ENCODE peak calls at places on chromosomes 2 and 18, in nine cellular contexts. X, I, J, G, Q, O, B, U and F are unnamed samples.

GRCh38 chr2:223545830-223546229 is 56.3 kb downstream of the SCG2 start:
- DNase-seq in X (peak), I (no peak), J (no peak), G (no peak), Q (no peak), O (no peak), B (no peak), U (no peak), F (no peak)

GRCh38 chr2:201194097-201194496 is 11.2 kb downstream of the CASP10 start:
- DNase-seq in X (no peak), I (peak), J (no peak), G (no peak), Q (no peak), O (no peak), B (no peak), U (no peak), F (no peak)

GRCh38 chr2:236569593-236569973 is at the start of gene ACKR3:
- DNase-seq in X (peak), I (peak), J (peak), G (peak), Q (peak), O (peak), B (no peak), U (peak), F (peak)

GRCh38 chr2:204608261-204608660 is 63.0 kb downstream of the PARD3B start:
- DNase-seq in X (no peak), I (no peak), J (peak), G (no peak), Q (no peak), O (no peak), B (no peak), U (no peak), F (no peak)

GRCh38 chr2:2646312-2647051 is 315.4 kb upstream of the MYT1L start:
- DNase-seq in X (peak), I (no peak), J (no peak), G (no peak), Q (peak), O (no peak), B (no peak), U (no peak), F (no peak)

GRCh38 chr2:46296840-46297545 is at the start of gene EPAS1:
- DNase-seq in X (peak), I (peak), J (peak), G (peak), Q (peak), O (peak), B (no peak), U (peak), F (peak)

GRCh38 chr18:46748466-46748865 is 8.4 kb downstream of the ST8SIA5 start:
- DNase-seq in X (no peak), I (no peak), J (no peak), G (no peak), Q (no peak), O (no peak), B (no peak), U (no peak), F (no peak)

GRCh38 chr2:17460401-17461086 is 57.7 kb downstream of the RAD51AP2 start:
- DNase-seq in X (no peak), I (no peak), J (no peak), G (no peak), Q (no peak), O (no peak), B (no peak), U (no peak), F (no peak)

GRCh38 chr2:120910956-120911951 is 175.6 kb downstream of the GLI2 start:
- DNase-seq in X (no peak), I (no peak), J (no peak), G (peak), Q (no peak), O (no peak), B (no peak), U (no peak), F (no peak)

GRCh38 chr2:74206180-74206688 is 7.8 kb downstream of the MTHFD2 start:
- DNase-seq in X (no peak), I (peak), J (peak), G (no peak), Q (no peak), O (no peak), B (peak), U (peak), F (no peak)

GRCh38 chr18:48792141-48792540 is 158.6 kb downstream of the SMAD7 start:
- DNase-seq in X (no peak), I (no peak), J (no peak), G (no peak), Q (no peak), O (no peak), B (no peak), U (no peak), F (no peak)

GRCh38 chr2:112480540-112481049 is 1.4 kb upstream of the TTL start:
- DNase-seq in X (peak), I (peak), J (no peak), G (no peak), Q (no peak), O (peak), B (no peak), U (peak), F (no peak)

GRCh38 chr2:208069186-208069585 is 43.9 kb upstream of the PLEKHM3 start:
- DNase-seq in X (peak), I (no peak), J (no peak), G (no peak), Q (no peak), O (no peak), B (no peak), U (no peak), F (no peak)